ENCODE peak calls at places on chromosomes 6 and 20, in five cellular contexts. P is CD4-positive, alpha-beta memory T cell; I is left ventricle myocardium inferior; S is stomach; H is prostate gland. G is an unnamed sample.

GRCh38 chr20:24147479-24147878 is 158.9 kb upstream of the GGTLC1 start:
- DNase-seq in H (no peak), P (no peak), I (no peak), S (no peak), G (no peak)

GRCh38 chr6:141354191-141354950 is 778.4 kb upstream of the GJE1 start:
- DNase-seq in P (no peak), H (no peak), I (no peak), S (no peak), G (no peak)

GRCh38 chr6:31532644-31533454 is 4.1 kb downstream of the MCCD1 start:
- DNase-seq in I (no peak), S (no peak), P (no peak), H (no peak), G (no peak)

GRCh38 chr6:34926655-34927054 is 37.6 kb downstream of the ANKS1A start:
- DNase-seq in S (no peak), P (no peak), H (no peak), I (no peak), G (no peak)

GRCh38 chr20:59809630-59810375 is 123.6 kb downstream of the SYCP2 start:
- DNase-seq in H (no peak), P (no peak), I (no peak), S (no peak), G (no peak)

GRCh38 chr20:61490721-61491120 is 238.7 kb downstream of the CDH4 start:
- DNase-seq in S (no peak), I (no peak), P (no peak), H (no peak), G (no peak)

GRCh38 chr6:50145125-50145524 is 95.4 kb upstream of the DEFB112 start:
- DNase-seq in S (no peak), I (no peak), H (no peak), P (no peak), G (no peak)

GRCh38 chr20:58852559-58853271 is at the start of gene GNAS:
- DNase-seq in I (peak; percentile 58), P (peak; percentile 40), H (peak; percentile 42), S (no peak), G (peak; percentile 64)

GRCh38 chr6:73699656-73700055 is 3.7 kb downstream of the CD109 start:
- DNase-seq in H (no peak), S (no peak), I (no peak), P (no peak), G (no peak)

GRCh38 chr20:40942775-40943174 is 85.8 kb upstream of the TOP1 start:
- DNase-seq in S (no peak), I (no peak), P (no peak), H (no peak), G (no peak)

GRCh38 chr6:26311012-26311384 is 54.0 kb upstream of the BTN3A2 start:
- DNase-seq in P (peak; percentile 49), I (no peak), S (no peak), H (no peak), G (peak; percentile 20)

GRCh38 chr20:5729348-5729747 is 20.9 kb upstream of the SHLD1 start:
- DNase-seq in I (no peak), H (no peak), S (no peak), P (no peak), G (no peak)

GRCh38 chr6:148629197-148629909 is 117.5 kb upstream of the UST start:
- DNase-seq in P (no peak), S (no peak), H (no peak), I (no peak), G (no peak)

GRCh38 chr6:56992053-56992452 is 37.1 kb downstream of the BEND6 start:
- DNase-seq in I (no peak), S (no peak), P (no peak), H (no peak), G (no peak)

GRCh38 chr6:86529635-86530034 is 407.7 kb upstream of the HTR1E start:
- DNase-seq in S (no peak), H (no peak), P (no peak), I (no peak), G (no peak)

GRCh38 chr6:43269273-43270007 is 26.2 kb downstream of the TTBK1 start:
- DNase-seq in H (no peak), S (peak; percentile 38), P (peak; percentile 26), I (no peak), G (peak; percentile 43)

GRCh38 chr20:43409041-43409913 is 48.4 kb upstream of the SRSF6 start:
- DNase-seq in P (no peak), I (no peak), H (no peak), S (no peak), G (no peak)

GRCh38 chr6:159056432-159056831 is 11.6 kb upstream of the TAGAP start:
- DNase-seq in H (no peak), I (no peak), S (no peak), P (no peak), G (no peak)

GRCh38 chr6:118565317-118565960 is 17.3 kb downstream of the PLN start:
- DNase-seq in P (peak; percentile 58), S (no peak), H (no peak), I (no peak), G (no peak)

GRCh38 chr20:60210779-60211617 is 252.8 kb downstream of the CDH26 start:
- DNase-seq in H (peak; percentile 43), S (peak; percentile 71), P (peak; percentile 20), I (peak; percentile 62), G (peak; percentile 59)

GRCh38 chr6:111831408-111831807 is 41.8 kb downstream of the FYN start:
- DNase-seq in I (no peak), P (no peak), S (no peak), H (no peak), G (no peak)

GRCh38 chr6:111829581-111829980 is 43.7 kb downstream of the FYN start:
- DNase-seq in S (no peak), P (no peak), H (no peak), I (no peak), G (no peak)

GRCh38 chr6:111830003-111830402 is 43.2 kb downstream of the FYN start:
- DNase-seq in P (no peak), H (no peak), I (no peak), S (no peak), G (no peak)

GRCh38 chr6:111825439-111825838 is 47.8 kb downstream of the FYN start:
- DNase-seq in S (no peak), I (no peak), H (no peak), P (no peak), G (no peak)

DNA sequence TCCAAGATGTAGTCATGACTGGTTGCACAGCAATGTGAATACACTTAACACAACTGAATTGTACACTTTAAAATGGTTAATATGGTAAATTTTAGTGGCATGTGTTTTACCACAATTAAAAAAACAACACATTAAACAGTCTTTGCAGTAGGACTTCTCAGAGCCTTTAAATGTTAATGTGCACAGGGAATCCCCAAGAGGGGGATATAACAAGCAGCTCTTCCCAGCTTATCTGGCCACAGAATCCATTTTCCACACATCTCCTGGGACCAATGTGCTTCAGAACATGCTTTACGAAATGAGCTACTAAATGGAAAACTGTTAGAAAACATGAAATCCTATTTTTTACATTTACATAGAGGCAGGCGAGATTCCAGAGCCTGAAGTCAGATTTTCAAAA is 44.5 kb downstream of the FYN start:
- DNase-seq in S (no peak), H (no peak), I (no peak), P (no peak), G (no peak)
- H3K4me1 ChIP-seq in S (peaks cover 27% of the 10 kb centered on the region), H (no peaks in the 10 kb centered on the region), I (peaks cover 86% of the 10 kb centered on the region), P (peaks cover 86% of the 10 kb centered on the region), G (no peaks in the 10 kb centered on the region)

DNA sequence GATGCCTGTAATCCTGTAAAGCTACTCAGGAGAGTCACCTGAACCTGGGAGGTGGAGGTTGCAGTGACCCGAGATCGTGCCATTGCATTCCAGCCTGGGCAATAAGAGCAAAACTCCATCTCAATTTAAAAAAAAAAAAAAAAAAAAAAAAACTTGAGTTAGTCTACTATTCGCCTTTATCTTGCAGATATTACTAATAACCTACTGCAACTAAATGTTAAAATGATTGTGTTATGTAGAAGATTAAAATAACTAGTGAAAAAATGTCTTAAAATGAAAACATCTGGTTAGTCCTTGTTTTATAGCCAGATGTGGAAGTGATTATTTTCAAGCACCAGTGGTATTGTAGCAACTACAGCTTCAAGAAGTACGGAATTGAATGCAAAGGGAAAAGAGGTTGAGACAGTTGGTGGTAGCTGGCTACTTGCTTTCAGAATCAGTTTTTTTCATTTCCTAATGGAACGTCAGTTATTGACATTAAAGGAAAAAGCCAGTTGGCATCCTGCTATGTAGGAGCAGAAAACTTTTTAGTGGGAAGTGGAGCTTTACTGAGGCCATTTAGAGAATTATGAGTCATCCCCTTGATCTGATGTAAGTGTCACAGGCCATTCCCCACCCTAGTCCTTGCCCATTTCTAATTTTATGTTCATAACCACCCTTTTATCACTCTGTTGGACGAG is 43.8 kb upstream of the DYNLRB1 start:
- DNase-seq in S (no peak), H (no peak), P (no peak), I (no peak), G (no peak)
- H3K27ac ChIP-seq in S (no peak overlapping the region), H (no peak overlapping the region), P (no peak overlapping the region), I (peak overlapping the region; percentile 10), G (no peak overlapping the region)

GRCh38 chr6:29967379-29968010 is 25.2 kb downstream of the HLA-A start:
- DNase-seq in S (peak; percentile 74), I (no peak), H (no peak), P (no peak), G (peak; percentile 67)

GRCh38 chr6:29965873-29966601 is 23.7 kb downstream of the HLA-A start:
- DNase-seq in P (peak; percentile 71), H (peak; percentile 57), S (peak; percentile 92), I (peak; percentile 88), G (peak; percentile 90)

GRCh38 chr6:29968130-29968529 is 25.8 kb downstream of the HLA-A start:
- DNase-seq in P (no peak), S (no peak), I (no peak), H (no peak), G (peak; percentile 59)

GRCh38 chr6:29970711-29971110 is 28.4 kb downstream of the HLA-A start:
- DNase-seq in S (no peak), H (no peak), I (no peak), P (no peak), G (no peak)

DNA sequence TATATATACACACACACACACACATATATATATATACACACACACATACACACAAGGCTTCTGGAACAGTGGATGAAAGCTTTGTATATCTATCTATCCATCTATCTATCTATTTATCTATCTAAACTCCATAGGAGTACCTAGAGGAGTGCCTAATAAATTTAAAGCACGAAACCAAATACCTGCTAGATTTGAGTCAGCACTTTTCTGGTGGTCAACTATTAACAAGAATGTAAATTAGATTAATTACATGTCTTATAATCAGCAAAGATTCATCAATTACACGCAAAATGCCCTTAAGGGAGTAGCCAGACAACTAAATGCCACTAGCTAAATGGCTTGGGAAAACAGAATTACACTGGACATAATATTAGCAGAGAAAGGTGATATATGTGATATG is 26.6 kb downstream of the HLA-A start:
- DNase-seq in I (no peak), P (no peak), H (no peak), S (no peak), G (no peak)
- H3K4me1 ChIP-seq in I (peaks cover 49% of the 10 kb centered on the region), P (peaks cover 41% of the 10 kb centered on the region), H (no peaks in the 10 kb centered on the region), S (peaks cover 45% of the 10 kb centered on the region), G (peaks cover 44% of the 10 kb centered on the region)

DNA sequence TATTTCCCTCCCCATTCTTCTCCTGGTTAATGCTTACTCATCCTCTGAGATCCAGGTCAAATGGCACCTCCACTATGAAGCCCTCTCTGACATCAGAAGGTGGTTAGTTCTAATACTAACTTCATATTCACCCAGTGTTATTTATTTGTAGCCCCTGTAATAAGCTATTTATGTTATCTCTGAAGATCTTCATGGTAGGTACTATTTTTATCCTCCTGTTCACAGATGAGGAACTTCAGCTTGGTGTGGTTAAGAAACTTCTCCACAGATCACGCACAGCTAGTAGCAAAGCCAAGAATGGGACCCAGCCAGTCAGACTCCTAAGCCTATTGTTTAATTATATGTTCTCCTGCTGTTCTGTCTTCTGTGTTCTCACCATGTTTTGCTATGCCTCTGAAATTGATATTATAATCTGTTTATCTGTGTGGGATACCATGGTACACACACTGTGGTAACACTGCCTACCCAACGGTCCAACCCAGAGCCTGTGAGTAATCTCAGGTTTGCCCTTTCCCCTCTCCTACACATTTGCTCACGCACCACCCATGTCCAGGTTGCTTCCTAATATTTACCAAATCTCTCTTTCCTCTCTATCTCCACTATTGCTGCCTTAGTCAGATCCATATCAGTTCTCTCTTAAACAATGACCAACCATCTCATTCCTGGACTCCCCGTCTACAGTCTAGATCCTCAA is 98.4 kb downstream of the IPCEF1 start:
- DNase-seq in P (no peak), S (no peak), I (no peak), H (no peak), G (no peak)
- H3K27ac ChIP-seq in P (no peak overlapping the region), S (no peak overlapping the region), I (no peak overlapping the region), H (no peak overlapping the region), G (no peak overlapping the region)

G was measured in body of pancreas.